ENCODE peak calls at places on chromosomes 13 and 19, in seven cellular contexts. One of them, this sample, is unnamed.

GRCh38 chr13:69970521-69970920 is 137.1 kb upstream of the ATXN8OS start:
- DNase-seq in IMR-90: no peak
- DNase-seq in progenitor cell of endocrine pancreas: no peak
- DNase-seq in body of pancreas: no peak
- DNase-seq in GM13976: no peak
- DNase-seq in AG09319: no peak
- DNase-seq in transverse colon: no peak
- DNase-seq in this sample: no peak

GRCh38 chr13:51287758-51288157 is 51.7 kb upstream of the SERPINE3 start:
- DNase-seq in IMR-90: no peak
- DNase-seq in progenitor cell of endocrine pancreas: no peak
- DNase-seq in body of pancreas: no peak
- DNase-seq in GM13976: no peak
- DNase-seq in AG09319: no peak
- DNase-seq in transverse colon: no peak
- DNase-seq in this sample: no peak

GRCh38 chr19:13841339-13842293 is 35.3 kb upstream of the NANOS3 start:
- DNase-seq in IMR-90: no peak
- DNase-seq in progenitor cell of endocrine pancreas: no peak
- DNase-seq in body of pancreas: peak
- DNase-seq in GM13976: no peak
- DNase-seq in AG09319: no peak
- DNase-seq in transverse colon: peak
- DNase-seq in this sample: no peak

GRCh38 chr19:41808663-41809566 is 12.5 kb downstream of the CEACAM3 start:
- DNase-seq in IMR-90: no peak
- DNase-seq in progenitor cell of endocrine pancreas: no peak
- DNase-seq in body of pancreas: no peak
- DNase-seq in GM13976: no peak
- DNase-seq in AG09319: no peak
- DNase-seq in transverse colon: peak
- DNase-seq in this sample: no peak

GRCh38 chr19:46913852-46914430 is 53.1 kb downstream of the ARHGAP35 start:
- DNase-seq in IMR-90: peak
- DNase-seq in progenitor cell of endocrine pancreas: no peak
- DNase-seq in body of pancreas: no peak
- DNase-seq in GM13976: peak
- DNase-seq in AG09319: no peak
- DNase-seq in transverse colon: no peak
- DNase-seq in this sample: no peak

GRCh38 chr19:27738569-27739193 is 1474.3 kb downstream of the UQCRFS1 start:
- DNase-seq in IMR-90: no peak
- DNase-seq in progenitor cell of endocrine pancreas: no peak
- DNase-seq in body of pancreas: no peak
- DNase-seq in GM13976: no peak
- DNase-seq in AG09319: no peak
- DNase-seq in transverse colon: no peak
- DNase-seq in this sample: no peak

GRCh38 chr13:37134411-37135041 is 29.1 kb upstream of the CSNK1A1L start:
- DNase-seq in IMR-90: peak
- DNase-seq in progenitor cell of endocrine pancreas: no peak
- DNase-seq in body of pancreas: no peak
- DNase-seq in GM13976: no peak
- DNase-seq in AG09319: no peak
- DNase-seq in transverse colon: no peak
- DNase-seq in this sample: no peak

GRCh38 chr19:32223595-32224370 is 121.6 kb upstream of the ZNF507 start:
- DNase-seq in IMR-90: no peak
- DNase-seq in progenitor cell of endocrine pancreas: no peak
- DNase-seq in body of pancreas: no peak
- DNase-seq in GM13976: no peak
- DNase-seq in AG09319: no peak
- DNase-seq in transverse colon: no peak
- DNase-seq in this sample: no peak

GRCh38 chr19:44731081-44731480 is 17.4 kb upstream of the BCL3 start:
- DNase-seq in IMR-90: no peak
- DNase-seq in progenitor cell of endocrine pancreas: no peak
- DNase-seq in body of pancreas: no peak
- DNase-seq in GM13976: no peak
- DNase-seq in AG09319: no peak
- DNase-seq in transverse colon: peak
- DNase-seq in this sample: no peak

GRCh38 chr19:56508282-56508778 is 675 bp downstream of the ZNF471 start:
- DNase-seq in IMR-90: no peak
- DNase-seq in progenitor cell of endocrine pancreas: no peak
- DNase-seq in body of pancreas: peak
- DNase-seq in GM13976: peak
- DNase-seq in AG09319: no peak
- DNase-seq in transverse colon: no peak
- DNase-seq in this sample: no peak

GRCh38 chr19:5693195-5694166 is 3.4 kb downstream of the RPL36 start:
- DNase-seq in IMR-90: no peak
- DNase-seq in progenitor cell of endocrine pancreas: no peak
- DNase-seq in body of pancreas: peak
- DNase-seq in GM13976: no peak
- DNase-seq in AG09319: no peak
- DNase-seq in transverse colon: no peak
- DNase-seq in this sample: no peak

GRCh38 chr13:57123660-57124059 is 17.1 kb upstream of the PRR20A start:
- DNase-seq in IMR-90: no peak
- DNase-seq in progenitor cell of endocrine pancreas: no peak
- DNase-seq in body of pancreas: no peak
- DNase-seq in GM13976: no peak
- DNase-seq in AG09319: no peak
- DNase-seq in transverse colon: no peak
- DNase-seq in this sample: no peak

GRCh38 chr13:40130871-40131636 is 475.6 kb downstream of the COG6 start:
- DNase-seq in IMR-90: no peak
- DNase-seq in progenitor cell of endocrine pancreas: no peak
- DNase-seq in body of pancreas: no peak
- DNase-seq in GM13976: no peak
- DNase-seq in AG09319: no peak
- DNase-seq in transverse colon: peak
- DNase-seq in this sample: no peak

GRCh38 chr19:49798574-49798973 is 14.5 kb downstream of the FUZ start:
- DNase-seq in IMR-90: no peak
- DNase-seq in progenitor cell of endocrine pancreas: no peak
- DNase-seq in body of pancreas: no peak
- DNase-seq in GM13976: no peak
- DNase-seq in AG09319: no peak
- DNase-seq in transverse colon: no peak
- DNase-seq in this sample: no peak

GRCh38 chr13:22080832-22081231 is 410.0 kb downstream of the FGF9 start:
- DNase-seq in IMR-90: no peak
- DNase-seq in progenitor cell of endocrine pancreas: no peak
- DNase-seq in body of pancreas: no peak
- DNase-seq in GM13976: no peak
- DNase-seq in AG09319: no peak
- DNase-seq in transverse colon: no peak
- DNase-seq in this sample: no peak

GRCh38 chr19:3468211-3468610 is 12.1 kb downstream of the SMIM24 start:
- DNase-seq in IMR-90: no peak
- DNase-seq in progenitor cell of endocrine pancreas: no peak
- DNase-seq in body of pancreas: no peak
- DNase-seq in GM13976: no peak
- DNase-seq in AG09319: no peak
- DNase-seq in transverse colon: no peak
- DNase-seq in this sample: no peak

GRCh38 chr19:3469638-3470499 is 10.5 kb downstream of the SMIM24 start:
- DNase-seq in IMR-90: no peak
- DNase-seq in progenitor cell of endocrine pancreas: no peak
- DNase-seq in body of pancreas: no peak
- DNase-seq in GM13976: no peak
- DNase-seq in AG09319: no peak
- DNase-seq in transverse colon: no peak
- DNase-seq in this sample: no peak

GRCh38 chr19:3465552-3465951 is 14.8 kb downstream of the SMIM24 start:
- DNase-seq in IMR-90: no peak
- DNase-seq in progenitor cell of endocrine pancreas: no peak
- DNase-seq in body of pancreas: no peak
- DNase-seq in GM13976: no peak
- DNase-seq in AG09319: no peak
- DNase-seq in transverse colon: no peak
- DNase-seq in this sample: no peak

GRCh38 chr19:3466630-3467029 is 13.7 kb downstream of the SMIM24 start:
- DNase-seq in IMR-90: no peak
- DNase-seq in progenitor cell of endocrine pancreas: no peak
- DNase-seq in body of pancreas: no peak
- DNase-seq in GM13976: no peak
- DNase-seq in AG09319: no peak
- DNase-seq in transverse colon: no peak
- DNase-seq in this sample: no peak

DNA sequence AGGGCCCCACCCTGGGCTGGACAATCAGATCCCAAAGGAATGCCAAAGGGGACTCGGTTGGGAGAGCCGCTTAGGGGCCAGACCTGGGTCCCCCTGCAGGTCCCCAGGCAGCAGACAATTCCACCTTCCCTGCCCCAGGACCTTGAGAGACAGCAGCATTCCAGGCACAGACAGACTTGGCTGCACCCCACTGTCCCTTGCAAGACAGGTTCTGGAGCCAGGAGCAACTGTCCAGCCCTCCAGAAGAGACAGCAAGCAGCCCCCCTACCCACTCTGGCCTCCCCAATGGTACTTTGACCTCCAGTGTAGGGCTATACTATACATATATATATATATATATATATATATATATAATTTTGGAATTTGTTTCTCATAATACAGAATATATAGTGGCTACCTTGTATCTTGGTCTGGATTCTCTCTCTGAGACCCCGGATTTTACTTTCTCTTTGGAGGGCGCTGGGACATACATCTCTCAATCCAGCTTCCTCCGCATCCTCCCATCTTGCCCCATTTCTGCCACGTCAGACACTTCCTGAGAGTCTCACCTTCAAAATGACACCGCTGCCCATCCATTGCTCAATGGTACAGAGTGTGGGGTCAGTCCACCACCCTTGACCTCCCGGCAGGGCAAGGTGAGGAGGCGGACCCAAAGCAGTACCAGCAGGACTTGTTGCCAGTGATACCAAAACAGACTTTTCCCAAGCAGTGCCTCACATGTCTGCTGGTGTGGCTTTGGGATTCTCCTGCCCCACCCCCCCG is 12.7 kb downstream of the SMIM24 start:
- DNase-seq in IMR-90: no peak
- DNase-seq in progenitor cell of endocrine pancreas: no peak
- DNase-seq in body of pancreas: no peak
- DNase-seq in GM13976: no peak
- DNase-seq in AG09319: no peak
- DNase-seq in transverse colon: no peak
- DNase-seq in this sample: no peak
- TF ChIP-seq CTCF in IMR-90: no peak
- TF ChIP-seq CTCF in progenitor cell of endocrine pancreas: no peak
- TF ChIP-seq CTCF in body of pancreas: no peak
- TF ChIP-seq CTCF in GM13976: no peak
- TF ChIP-seq CTCF in AG09319: no peak
- TF ChIP-seq CTCF in transverse colon: no peak
- TF ChIP-seq CTCF in this sample: no peak

DNA sequence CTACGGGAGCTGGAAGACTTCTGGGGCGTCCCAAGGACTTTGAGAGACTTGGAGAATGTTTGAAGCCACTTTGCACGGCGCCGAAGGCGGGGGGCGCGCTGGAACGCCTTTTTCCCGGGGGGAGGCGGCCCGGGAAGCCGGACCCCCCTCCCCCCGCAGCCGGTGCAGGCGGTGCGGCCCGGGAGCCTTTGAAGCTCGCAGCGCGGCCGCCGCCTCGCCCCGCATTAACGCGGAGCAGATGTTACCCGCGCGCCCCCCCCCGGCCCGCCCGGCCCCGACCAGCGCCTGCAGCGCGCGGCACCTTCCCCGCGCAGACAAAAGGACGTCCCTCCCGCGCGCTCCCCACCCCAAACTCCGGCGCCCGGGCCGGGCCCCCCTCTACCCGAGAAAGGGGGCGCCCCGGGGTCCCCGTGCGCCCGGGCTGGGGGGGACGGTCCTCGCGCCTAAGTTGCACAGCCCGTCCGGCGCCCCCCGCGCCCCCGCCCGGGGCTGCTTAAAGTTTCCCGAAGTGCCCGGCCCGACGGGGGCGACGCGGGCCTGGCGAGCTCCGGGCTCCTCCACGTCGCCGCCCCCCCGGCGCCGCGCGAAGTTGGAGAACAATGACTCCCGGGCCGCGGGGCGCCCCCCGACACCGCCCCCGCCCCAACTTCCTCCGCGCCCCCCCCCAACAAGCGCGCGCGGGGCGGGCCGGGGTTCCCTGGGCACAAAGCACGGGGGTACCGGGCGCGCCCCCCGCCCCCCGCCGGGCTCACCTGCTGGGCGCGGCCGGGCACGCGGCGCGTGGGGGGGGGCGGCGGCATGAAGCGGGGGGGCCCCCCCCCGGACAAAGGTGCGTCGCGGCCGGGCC is 644 bp downstream of the TCF3 start:
- DNase-seq in IMR-90: peak
- DNase-seq in progenitor cell of endocrine pancreas: no peak
- DNase-seq in body of pancreas: peak
- DNase-seq in GM13976: no peak
- DNase-seq in AG09319: no peak
- DNase-seq in transverse colon: peak
- DNase-seq in this sample: no peak
- TF ChIP-seq CTCF in IMR-90: no peak
- TF ChIP-seq CTCF in progenitor cell of endocrine pancreas: no peak
- TF ChIP-seq CTCF in body of pancreas: no peak
- TF ChIP-seq CTCF in GM13976: no peak
- TF ChIP-seq CTCF in AG09319: no peak
- TF ChIP-seq CTCF in transverse colon: no peak
- TF ChIP-seq CTCF in this sample: no peak

GRCh38 chr19:17946965-17947784 is 14.4 kb downstream of the CCDC124 start:
- DNase-seq in IMR-90: no peak
- DNase-seq in progenitor cell of endocrine pancreas: no peak
- DNase-seq in body of pancreas: peak
- DNase-seq in GM13976: peak
- DNase-seq in AG09319: no peak
- DNase-seq in transverse colon: no peak
- DNase-seq in this sample: peak
- TF ChIP-seq CTCF in IMR-90: no peak
- TF ChIP-seq CTCF in progenitor cell of endocrine pancreas: no peak
- TF ChIP-seq CTCF in body of pancreas: no peak
- TF ChIP-seq CTCF in GM13976: no peak
- TF ChIP-seq CTCF in AG09319: no peak
- TF ChIP-seq CTCF in transverse colon: no peak
- TF ChIP-seq CTCF in this sample: peak

GRCh38 chr13:46799139-46799538 is 2.2 kb upstream of the ESD start:
- DNase-seq in IMR-90: no peak
- DNase-seq in progenitor cell of endocrine pancreas: no peak
- DNase-seq in body of pancreas: no peak
- DNase-seq in GM13976: no peak
- DNase-seq in AG09319: no peak
- DNase-seq in transverse colon: no peak
- DNase-seq in this sample: no peak

GRCh38 chr13:46795321-46795720 is 1.6 kb downstream of the ESD start:
- DNase-seq in IMR-90: no peak
- DNase-seq in progenitor cell of endocrine pancreas: no peak
- DNase-seq in body of pancreas: no peak
- DNase-seq in GM13976: no peak
- DNase-seq in AG09319: no peak
- DNase-seq in transverse colon: no peak
- DNase-seq in this sample: no peak

GRCh38 chr13:46797468-46798237 is 692 bp upstream of the ESD start:
- DNase-seq in IMR-90: peak
- DNase-seq in progenitor cell of endocrine pancreas: no peak
- DNase-seq in body of pancreas: no peak
- DNase-seq in GM13976: no peak
- DNase-seq in AG09319: no peak
- DNase-seq in transverse colon: no peak
- DNase-seq in this sample: no peak

GRCh38 chr13:46796129-46796514 is 839 bp downstream of the ESD start:
- DNase-seq in IMR-90: no peak
- DNase-seq in progenitor cell of endocrine pancreas: no peak
- DNase-seq in body of pancreas: no peak
- DNase-seq in GM13976: no peak
- DNase-seq in AG09319: no peak
- DNase-seq in transverse colon: no peak
- DNase-seq in this sample: no peak

GRCh38 chr13:46796515-46797467 is at the start of gene ESD:
- DNase-seq in IMR-90: peak
- DNase-seq in progenitor cell of endocrine pancreas: peak
- DNase-seq in body of pancreas: peak
- DNase-seq in GM13976: peak
- DNase-seq in AG09319: peak
- DNase-seq in transverse colon: peak
- DNase-seq in this sample: peak
- TF ChIP-seq CTCF in IMR-90: no peak
- TF ChIP-seq CTCF in progenitor cell of endocrine pancreas: no peak
- TF ChIP-seq CTCF in body of pancreas: no peak
- TF ChIP-seq CTCF in GM13976: no peak
- TF ChIP-seq CTCF in AG09319: no peak
- TF ChIP-seq CTCF in transverse colon: no peak
- TF ChIP-seq CTCF in this sample: peak